ENCODE peak calls at places on chromosomes 12 and 14, in six cellular contexts. K, P, D, C, F and A are unnamed samples.

GRCh38 chr12:57340104-57340503 is 89.1 kb upstream of the STAC3 start:
- DNase-seq in K (peak; percentile 69), P (peak; percentile 71), D (peak; percentile 75), C (peak; percentile 2), F (peak; percentile 77), A (peak; percentile 90)

GRCh38 chr12:98464155-98464554 is 51.2 kb upstream of the TMPO start:
- DNase-seq in K (no peak), P (no peak), D (peak; percentile 78), C (no peak), F (peak; percentile 56), A (peak; percentile 63)

GRCh38 chr12:90672081-90672480 is 282.9 kb downstream of the CCER1 start:
- DNase-seq in K (no peak), P (no peak), D (no peak), C (no peak), F (peak; percentile 5), A (no peak)

GRCh38 chr14:39219075-39219499 is 14.6 kb upstream of the MIA2 start:
- DNase-seq in K (no peak), P (peak; percentile 45), D (no peak), C (no peak), F (peak; percentile 54), A (peak; percentile 79)

GRCh38 chr12:118013283-118013682 is 3.2 kb upstream of the RFC5 start:
- DNase-seq in K (no peak), P (no peak), D (no peak), C (no peak), F (no peak), A (no peak)

GRCh38 chr14:69288001-69288771 is 28.2 kb downstream of the GALNT16 start:
- DNase-seq in K (no peak), P (peak; percentile 21), D (peak; percentile 49), C (peak; percentile 60), F (peak; percentile 51), A (no peak)

GRCh38 chr14:95875831-95876768 is 532 bp upstream of the TUNAR start:
- DNase-seq in K (no peak), P (no peak), D (no peak), C (peak; percentile 89), F (no peak), A (no peak)

GRCh38 chr14:34252227-34252626 is 209.8 kb downstream of the SPTSSA start:
- DNase-seq in K (no peak), P (no peak), D (no peak), C (no peak), F (peak; percentile 7), A (no peak)

GRCh38 chr14:32998433-32998832 is 59.8 kb downstream of the NPAS3 start:
- DNase-seq in K (no peak), P (no peak), D (peak; percentile 36), C (peak; percentile 12), F (peak; percentile 54), A (peak; percentile 15)

GRCh38 chr14:94028450-94028826 is 2.3 kb downstream of the OTUB2 start:
- DNase-seq in K (no peak), P (no peak), D (no peak), C (peak; percentile 33), F (no peak), A (no peak)

GRCh38 chr14:104085889-104086201 is 345 bp downstream of the ASPG start:
- DNase-seq in K (no peak), P (no peak), D (no peak), C (no peak), F (no peak), A (no peak)

GRCh38 chr14:20857630-20858261 is 33.4 kb upstream of the RNASE3 start:
- DNase-seq in K (peak; percentile 83), P (peak; percentile 56), D (peak; percentile 51), C (peak; percentile 81), F (peak; percentile 70), A (no peak)

GRCh38 chr14:75381642-75382041 is 46.2 kb upstream of the JDP2 start:
- DNase-seq in K (no peak), P (no peak), D (no peak), C (no peak), F (no peak), A (no peak)

GRCh38 chr12:16027012-16027411 is 115.9 kb downstream of the DERA start:
- DNase-seq in K (no peak), P (no peak), D (no peak), C (no peak), F (peak; percentile 64), A (no peak)

GRCh38 chr12:22408605-22409004 is 74.1 kb upstream of the ST8SIA1 start:
- DNase-seq in K (no peak), P (no peak), D (no peak), C (no peak), F (no peak), A (no peak)

GRCh38 chr12:10031771-10032175 is 1.3 kb downstream of the CLEC9A start:
- DNase-seq in K (no peak), P (peak; percentile 61), D (peak; percentile 48), C (no peak), F (peak; percentile 94), A (peak; percentile 73)

GRCh38 chr12:123089631-123090353 is 61.1 kb downstream of the PITPNM2 start:
- DNase-seq in K (peak; percentile 55), P (peak; percentile 85), D (peak; percentile 96), C (no peak), F (peak; percentile 98), A (peak; percentile 95)

GRCh38 chr14:51328089-51328941 is 88.3 kb downstream of the TMX1 start:
- DNase-seq in K (no peak), P (peak; percentile 9), D (peak; percentile 58), C (no peak), F (peak; percentile 82), A (no peak)

GRCh38 chr14:81953419-81953818 is 419.8 kb upstream of the SEL1L start:
- DNase-seq in K (no peak), P (no peak), D (no peak), C (peak; percentile 67), F (no peak), A (no peak)

GRCh38 chr12:42296503-42297109 is 29.3 kb downstream of the ZCRB1 start:
- DNase-seq in K (no peak), P (peak; percentile 60), D (peak; percentile 24), C (peak; percentile 17), F (peak; percentile 37), A (no peak)

GRCh38 chr12:123387508-123388217 is 3.7 kb downstream of the KMT5A start:
- DNase-seq in K (no peak), P (no peak), D (no peak), C (no peak), F (peak; percentile 25), A (peak; percentile 83)

GRCh38 chr12:4825139-4825858 is 84.4 kb upstream of the KCNA1 start:
- DNase-seq in K (no peak), P (no peak), D (no peak), C (no peak), F (no peak), A (no peak)

GRCh38 chr12:100574262-100575074 is 984 bp downstream of the GAS2L3 start:
- DNase-seq in K (peak; percentile 24), P (peak; percentile 10), D (peak; percentile 19), C (peak; percentile 45), F (peak; percentile 51), A (peak; percentile 73)

GRCh38 chr12:87953257-87953860 is 75.8 kb downstream of the C12orf50 start:
- DNase-seq in K (peak; percentile 48), P (peak; percentile 72), D (peak; percentile 76), C (peak; percentile 56), F (peak; percentile 56), A (peak; percentile 87)

GRCh38 chr12:132190834-132191500 is 46.7 kb downstream of the NOC4L start:
- DNase-seq in K (no peak), P (no peak), D (no peak), C (no peak), F (no peak), A (no peak)
- H3K4me2 ChIP-seq in K (no peak overlapping the region), P (peak overlapping the region; percentile 93), D (no peak overlapping the region), C (no peak overlapping the region), F (no peak overlapping the region), A (no peak overlapping the region)

DNA sequence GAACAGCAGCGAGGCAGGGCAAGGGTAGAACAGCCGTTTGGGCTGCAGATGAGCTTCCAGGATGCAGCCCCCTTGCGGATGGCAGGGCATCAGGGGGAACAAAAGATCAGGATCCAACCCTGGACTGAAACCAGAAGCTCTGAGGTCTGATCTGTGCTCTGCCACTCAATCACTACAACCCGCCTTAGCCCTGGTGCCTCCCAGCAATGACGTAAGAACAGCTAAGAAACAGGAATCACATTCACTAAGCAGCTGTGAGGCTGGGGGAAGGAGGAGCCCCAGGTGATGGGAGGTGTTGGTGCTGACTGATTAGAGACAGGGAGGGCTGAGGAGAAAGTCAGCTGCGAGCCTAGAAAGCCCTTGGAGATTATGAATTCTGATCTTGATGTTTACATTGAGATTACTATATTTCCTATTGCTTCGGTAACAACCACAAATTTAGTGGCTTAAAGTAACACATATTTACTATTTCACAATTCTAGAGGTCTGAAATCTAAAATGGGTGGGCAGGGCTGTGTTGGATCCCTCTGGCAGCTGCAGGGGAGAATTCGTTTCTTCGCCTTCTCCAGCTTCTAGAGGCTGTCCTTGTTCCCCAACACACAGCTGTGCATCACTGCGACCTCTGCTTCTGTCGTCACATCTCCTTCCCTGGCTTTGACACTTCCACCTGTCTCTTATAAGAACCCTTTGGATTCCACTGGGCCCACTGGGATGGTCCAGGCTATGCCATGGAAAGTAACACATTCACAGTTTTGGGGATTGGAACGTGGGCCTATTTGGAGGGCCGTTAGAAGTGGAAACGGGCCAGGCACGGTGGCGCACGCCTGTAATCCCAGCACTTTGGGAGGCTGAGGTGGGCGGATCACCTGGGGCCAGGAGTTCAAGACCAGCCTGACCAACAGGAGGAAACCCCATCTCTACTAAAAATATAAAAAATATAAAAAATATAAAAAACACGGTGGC is 6.1 kb upstream of the CD9 start:
- DNase-seq in K (peak; percentile 88), P (peak; percentile 38), D (peak; percentile 73), C (peak; percentile 76), F (no peak), A (peak; percentile 76)
- H3K4me2 ChIP-seq in K (no peak overlapping the region), P (no peak overlapping the region), D (no peak overlapping the region), C (no peak overlapping the region), F (no peak overlapping the region), A (no peak overlapping the region)

GRCh38 chr12:19694627-19695026 is 255.3 kb downstream of the AEBP2 start:
- DNase-seq in K (no peak), P (no peak), D (peak; percentile 55), C (no peak), F (peak; percentile 12), A (no peak)

GRCh38 chr12:19689801-19690472 is 250.6 kb downstream of the AEBP2 start:
- DNase-seq in K (no peak), P (no peak), D (no peak), C (no peak), F (no peak), A (no peak)

GRCh38 chr12:19692566-19692965 is 253.3 kb downstream of the AEBP2 start:
- DNase-seq in K (no peak), P (no peak), D (no peak), C (no peak), F (no peak), A (no peak)

GRCh38 chr12:19689226-19689625 is 249.9 kb downstream of the AEBP2 start:
- DNase-seq in K (no peak), P (no peak), D (no peak), C (no peak), F (no peak), A (peak; percentile 22)

DNA sequence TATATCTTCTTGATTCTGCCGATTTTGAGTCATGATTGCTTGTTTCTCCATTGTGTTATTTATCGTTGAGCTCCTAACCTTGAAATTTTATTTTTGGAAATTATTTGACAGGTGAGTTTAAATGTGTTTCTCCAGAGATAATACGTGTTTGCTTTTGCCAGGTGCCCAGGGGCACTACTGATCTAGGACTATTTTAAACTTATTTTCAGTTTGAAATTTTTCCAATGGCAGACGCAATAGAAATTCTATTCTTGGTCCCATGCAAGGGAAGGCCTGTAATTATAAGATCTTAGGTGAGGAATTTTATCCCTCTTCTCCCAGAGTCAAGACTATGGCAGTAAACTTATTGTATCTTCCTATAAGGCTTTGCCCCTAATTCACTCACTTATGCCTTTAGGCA is 252.8 kb downstream of the AEBP2 start:
- DNase-seq in K (no peak), P (no peak), D (no peak), C (no peak), F (no peak), A (no peak)
- H3K4me2 ChIP-seq in K (no peak overlapping the region), P (no peak overlapping the region), D (no peak overlapping the region), C (no peak overlapping the region), F (no peak overlapping the region), A (no peak overlapping the region)

GRCh38 chr14:47959753-47960152 is 284.3 kb upstream of the MDGA2 start:
- DNase-seq in K (peak; percentile 10), P (no peak), D (no peak), C (no peak), F (no peak), A (no peak)
- H3K4me2 ChIP-seq in K (no peak overlapping the region), P (no peak overlapping the region), D (no peak overlapping the region), C (no peak overlapping the region), F (no peak overlapping the region), A (no peak overlapping the region)